ENCODE peak calls at places on chromosomes 6 and 20, in ten cellular contexts. W is activated naive CD8-positive, alpha-beta T cell treated with anti-CD3 and anti-CD28 coated beads, Interleukin-2, amount 10 ng/mL, durations not matched to agents 7 days and 5 days; R is left cardiac atrium; B is naive thymus-derived CD8-positive, alpha-beta T cell; O is heart left ventricle; T is gastroesophageal sphincter; K is T-helper 17 cell; M is RWPE2; J is right cardiac atrium; Y is memory B cell. P is an unnamed sample.

GRCh38 chr20:13947719-13948118 is 42.7 kb downstream of the SEL1L2 start:
- ATAC-seq in W (no peak), R (no peak), B (no peak), O (no peak), T (no peak), K (no peak), M (no peak), J (no peak), Y (no peak), P (no peak)

GRCh38 chr20:59013031-59013951 is 5.9 kb upstream of the TUBB1 start:
- ATAC-seq in W (no peak), R (no peak), B (no peak), O (no peak), T (no peak), K (no peak), M (no peak), J (no peak), Y (no peak), P (no peak)

GRCh38 chr6:72654101-72654618 is 32.3 kb downstream of the KCNQ5 start:
- ATAC-seq in W (no peak), R (no peak), B (no peak), O (no peak), T (no peak), K (no peak), M (no peak), J (no peak), Y (peak; percentile 83), P (no peak)

GRCh38 chr20:815914-816606 is 17.5 kb upstream of the FAM110A start:
- ATAC-seq in W (peak; percentile 40), R (peak; percentile 57), B (peak; percentile 64), O (peak; percentile 48), T (peak; percentile 34), K (peak; percentile 63), M (peak; percentile 28), J (peak; percentile 40), Y (peak; percentile 44), P (no peak)

GRCh38 chr6:149409617-149410016 is 9.6 kb downstream of the SUMO4 start:
- ATAC-seq in W (no peak), R (peak; percentile 18), B (no peak), O (peak; percentile 81), T (no peak), K (no peak), M (no peak), J (no peak), Y (no peak), P (peak; percentile 18)

GRCh38 chr20:22619806-22620205 is 35.4 kb upstream of the FOXA2 start:
- ATAC-seq in W (no peak), R (no peak), B (no peak), O (no peak), T (no peak), K (no peak), M (no peak), J (no peak), Y (no peak), P (no peak)

GRCh38 chr20:4780245-4780644 is 58.5 kb downstream of the PRND start:
- ATAC-seq in W (no peak), R (no peak), B (peak; percentile 64), O (no peak), T (no peak), K (peak; percentile 44), M (no peak), J (no peak), Y (no peak), P (no peak)

GRCh38 chr6:159168536-159169192 is 536 bp upstream of the FNDC1 start:
- ATAC-seq in W (no peak), R (peak; percentile 78), B (peak; percentile 21), O (peak; percentile 72), T (peak; percentile 70), K (peak; percentile 20), M (peak; percentile 41), J (peak; percentile 77), Y (peak; percentile 2), P (no peak)

GRCh38 chr6:135623979-135624378 is 126.4 kb upstream of the AHI1 start:
- ATAC-seq in W (no peak), R (no peak), B (no peak), O (no peak), T (no peak), K (no peak), M (no peak), J (no peak), Y (no peak), P (no peak)

GRCh38 chr6:137906020-137906472 is 39.0 kb downstream of the TNFAIP3 start:
- ATAC-seq in W (no peak), R (no peak), B (no peak), O (no peak), T (no peak), K (no peak), M (no peak), J (no peak), Y (no peak), P (no peak)

P was measured in activated CD4-positive, CD25-positive, alpha-beta regulatory T cell treated with anti-CD3 and anti-CD28 coated beads, Interleukin-2, amount 50 U/mL, for 24 hours.